ENCODE peak calls at places on chromosomes 1 and 21, in ten cellular contexts. J, H, R, P, F, B, I, V, W and A are unnamed samples.

GRCh38 chr1:15355968-15356621 is 53.6 kb upstream of the EFHD2 start:
- DNase-seq in J (no peak), H (no peak), R (peak; percentile 63), P (no peak), F (no peak), B (no peak), I (no peak), V (no peak), W (no peak), A (no peak)

GRCh38 chr1:15786581-15786980 is 20.9 kb downstream of the UQCRHL start:
- DNase-seq in J (no peak), H (no peak), R (peak; percentile 49), P (peak; percentile 41), F (no peak), B (no peak), I (no peak), V (no peak), W (no peak), A (no peak)

GRCh38 chr1:24993871-24994270 is 63.8 kb upstream of the RUNX3 start:
- DNase-seq in J (no peak), H (no peak), R (no peak), P (no peak), F (no peak), B (no peak), I (no peak), V (no peak), W (no peak), A (no peak)

GRCh38 chr21:41952568-41953248 is 1.1 kb downstream of the C2CD2 start:
- DNase-seq in J (no peak), H (no peak), R (peak; percentile 29), P (no peak), F (no peak), B (no peak), I (peak; percentile 28), V (no peak), W (no peak), A (no peak)

GRCh38 chr21:46017148-46017547 is 35.6 kb downstream of the COL6A1 start:
- DNase-seq in J (no peak), H (no peak), R (no peak), P (no peak), F (no peak), B (no peak), I (no peak), V (no peak), W (no peak), A (no peak)

GRCh38 chr1:214471458-214471857 is 79.9 kb downstream of the PTPN14 start:
- DNase-seq in J (no peak), H (no peak), R (no peak), P (no peak), F (no peak), B (no peak), I (no peak), V (no peak), W (no peak), A (no peak)

GRCh38 chr1:41474490-41475271 is 9.8 kb downstream of the EDN2 start:
- DNase-seq in J (no peak), H (no peak), R (no peak), P (peak; percentile 65), F (no peak), B (no peak), I (no peak), V (no peak), W (peak; percentile 67), A (no peak)

GRCh38 chr1:181117648-181118449 is 29.3 kb downstream of the IER5 start:
- DNase-seq in J (no peak), H (no peak), R (peak; percentile 51), P (no peak), F (peak; percentile 80), B (no peak), I (no peak), V (no peak), W (no peak), A (no peak)

GRCh38 chr1:25799758-25800537 is at the start of gene SELENON:
- DNase-seq in J (no peak), H (peak; percentile 18), R (peak; percentile 40), P (peak; percentile 79), F (peak; percentile 32), B (no peak), I (peak; percentile 80), V (peak; percentile 71), W (no peak), A (peak; percentile 94)

GRCh38 chr1:233668146-233668724 is 54.3 kb downstream of the KCNK1 start:
- DNase-seq in J (no peak), H (no peak), R (peak; percentile 70), P (no peak), F (no peak), B (no peak), I (no peak), V (no peak), W (no peak), A (no peak)

GRCh38 chr1:212558665-212559480 is 49.7 kb upstream of the ATF3 start:
- DNase-seq in J (peak; percentile 87), H (peak; percentile 87), R (peak; percentile 92), P (peak; percentile 91), F (peak; percentile 91), B (peak; percentile 81), I (peak; percentile 92), V (peak; percentile 99), W (peak; percentile 94), A (peak; percentile 97)